ENCODE peak calls at places on chromosomes 5 and 9, in four cellular contexts. Z, T, O and H are unnamed samples.

GRCh38 chr5:113384787-113385186 is 50.0 kb downstream of the TSSK1B start:
- DNase-seq in O (no peak), T (no peak), Z (no peak), H (no peak)

GRCh38 chr5:54691644-54692043 is 174.1 kb downstream of the SNX18 start:
- DNase-seq in O (no peak), Z (no peak), T (no peak), H (no peak)

GRCh38 chr9:127520941-127521918 is 69.9 kb downstream of the LRSAM1 start:
- DNase-seq in O (no peak), Z (no peak), T (peak; percentile 80), H (no peak)

GRCh38 chr9:104301770-104302169 is 202.3 kb upstream of the OR13F1 start:
- DNase-seq in Z (no peak), O (no peak), T (no peak), H (no peak)

GRCh38 chr9:115593587-115594091 is 475.7 kb upstream of the TNC start:
- DNase-seq in O (no peak), Z (peak; percentile 13), T (peak; percentile 63), H (no peak)

GRCh38 chr9:2676466-2676865 is 40.8 kb upstream of the KCNV2 start:
- DNase-seq in O (no peak), Z (no peak), T (no peak), H (no peak)

GRCh38 chr9:134627417-134628353 is 13.9 kb upstream of the COL5A1 start:
- DNase-seq in Z (no peak), O (no peak), T (peak; percentile 37), H (no peak)

GRCh38 chr5:91288517-91288916 is 94.6 kb downstream of the ARRDC3 start:
- DNase-seq in O (no peak), Z (no peak), T (no peak), H (no peak)

GRCh38 chr9:25537857-25538256 is 140.4 kb downstream of the TUSC1 start:
- DNase-seq in O (no peak), Z (no peak), T (no peak), H (no peak)

GRCh38 chr9:38041564-38042267 is 27.3 kb downstream of the SHB start:
- DNase-seq in T (no peak), O (no peak), Z (no peak), H (no peak)

GRCh38 chr9:114163517-114163924 is 8.2 kb downstream of the COL27A1 start:
- DNase-seq in T (peak; percentile 76), O (no peak), Z (no peak), H (no peak)

GRCh38 chr5:78771260-78772240 is 123.0 kb upstream of the LHFPL2 start:
- DNase-seq in T (no peak), Z (no peak), O (no peak), H (no peak)

GRCh38 chr9:32251539-32251938 is 132.9 kb upstream of the ACO1 start:
- DNase-seq in Z (peak; percentile 29), O (no peak), T (peak; percentile 87), H (no peak)

GRCh38 chr5:1958211-1959010 is 75.7 kb upstream of the IRX4 start:
- DNase-seq in T (peak; percentile 17), Z (no peak), O (no peak), H (no peak)

GRCh38 chr9:131111854-131112311 is 13.5 kb upstream of the NUP214 start:
- DNase-seq in O (no peak), Z (no peak), T (peak; percentile 73), H (no peak)

GRCh38 chr9:27351438-27351837 is 54.5 kb upstream of the EQTN start:
- DNase-seq in O (no peak), Z (no peak), T (no peak), H (no peak)

GRCh38 chr9:127603226-127603625 is 8.9 kb upstream of the STXBP1 start:
- DNase-seq in Z (no peak), O (no peak), T (no peak), H (no peak)

GRCh38 chr9:28841795-28842194 is 1268.5 kb upstream of the C9orf72 start:
- DNase-seq in T (no peak), O (no peak), Z (no peak), H (no peak)

GRCh38 chr9:115146581-115147021 is 28.6 kb upstream of the TNC start:
- DNase-seq in O (no peak), Z (no peak), T (no peak), H (no peak)

GRCh38 chr5:96396878-96397277 is 36.2 kb downstream of the PCSK1 start:
- DNase-seq in O (no peak), T (no peak), Z (no peak), H (no peak)

GRCh38 chr5:173327948-173328895 is at the start of gene STC2:
- DNase-seq in Z (peak; percentile 80), O (no peak), T (peak; percentile 99), H (peak; percentile 72)

GRCh38 chr9:24602687-24603352 is 57.1 kb upstream of the IZUMO3 start:
- DNase-seq in O (no peak), Z (no peak), T (no peak), H (no peak)

GRCh38 chr9:128819716-128820664 is 1.7 kb downstream of the ENDOG start:
- DNase-seq in O (no peak), T (no peak), Z (no peak), H (no peak)

GRCh38 chr5:120938604-120939003 is 474.5 kb downstream of the PRR16 start:
- DNase-seq in Z (no peak), O (no peak), T (no peak), H (no peak)

GRCh38 chr9:110921705-110922104 is 116.6 kb downstream of the LPAR1 start:
- DNase-seq in O (no peak), Z (no peak), T (no peak), H (no peak)

GRCh38 chr9:86128235-86128822 is 29.0 kb upstream of the GOLM1 start:
- DNase-seq in Z (no peak), T (no peak), O (no peak), H (no peak)

GRCh38 chr5:74452851-74453250 is 187.7 kb downstream of the ENC1 start:
- DNase-seq in O (no peak), T (no peak), Z (no peak), H (no peak)

GRCh38 chr9:120770923-120771322 is 22.3 kb downstream of the FBXW2 start:
- DNase-seq in O (no peak), T (no peak), Z (no peak), H (no peak)

GRCh38 chr5:146222002-146222401 is 18.6 kb downstream of the RBM27 start:
- DNase-seq in O (no peak), T (no peak), Z (no peak), H (no peak)